ENCODE peak calls at places on chromosomes 12 and 14, in four cellular contexts. D, F, O and E are unnamed samples.

GRCh38 chr14:30296956-30297405 is 262.0 kb upstream of the G2E3 start:
- DNase-seq in D (no peak), F (no peak), O (no peak), E (no peak)

GRCh38 chr12:122348505-122348904 is 74.0 kb downstream of the CLIP1 start:
- DNase-seq in D (no peak), F (no peak), O (no peak), E (no peak)

GRCh38 chr14:72744416-72745120 is 149.3 kb downstream of the DPF3 start:
- DNase-seq in D (no peak), F (no peak), O (no peak), E (no peak)

GRCh38 chr14:69569859-69570258 is 4.8 kb downstream of the CCDC177 start:
- DNase-seq in D (no peak), F (no peak), O (no peak), E (no peak)

GRCh38 chr12:12214635-12215131 is 52.2 kb downstream of the LRP6 start:
- DNase-seq in D (no peak), F (no peak), O (peak), E (no peak)

GRCh38 chr14:23054000-23054811 is 3.1 kb downstream of the CDH24 start:
- DNase-seq in D (no peak), F (no peak), O (no peak), E (no peak)

GRCh38 chr12:121668750-121669524 is 517 bp downstream of the MORN3 start:
- DNase-seq in D (no peak), F (peak), O (no peak), E (no peak)

GRCh38 chr14:55316528-55316927 is 45.3 kb downstream of the FBXO34 start:
- DNase-seq in D (no peak), F (no peak), O (no peak), E (no peak)

GRCh38 chr14:69260246-69260978 is 454 bp downstream of the GALNT16 start:
- DNase-seq in D (no peak), F (no peak), O (peak), E (peak)

GRCh38 chr14:69771136-69771535 is 4.2 kb downstream of the SRSF5 start:
- DNase-seq in D (no peak), F (no peak), O (no peak), E (no peak)

GRCh38 chr12:89468648-89469326 is 55.8 kb downstream of the GALNT4 start:
- DNase-seq in D (no peak), F (no peak), O (no peak), E (no peak)

GRCh38 chr12:89263153-89263552 is 89.1 kb downstream of the DUSP6 start:
- DNase-seq in D (no peak), F (no peak), O (no peak), E (no peak)

GRCh38 chr12:104710940-104711725 is 247.0 kb downstream of the SLC41A2 start:
- DNase-seq in D (peak), F (no peak), O (peak), E (no peak)

GRCh38 chr14:39218171-39218769 is 15.4 kb upstream of the MIA2 start:
- DNase-seq in D (no peak), F (no peak), O (peak), E (no peak)

GRCh38 chr14:34043627-34044372 is 92.9 kb upstream of the EGLN3 start:
- DNase-seq in D (no peak), F (peak), O (peak), E (no peak)

GRCh38 chr14:105021656-105022275 is 883 bp upstream of the CDCA4 start:
- DNase-seq in D (no peak), F (no peak), O (no peak), E (no peak)

GRCh38 chr12:96078281-96078761 is 42.9 kb upstream of the LTA4H start:
- DNase-seq in D (no peak), F (no peak), O (no peak), E (no peak)

GRCh38 chr12:2752676-2753371 is 41.9 kb upstream of the FKBP4 start:
- DNase-seq in D (peak), F (peak), O (peak), E (peak)

GRCh38 chr14:73788871-73789590 is 62.6 kb upstream of the PTGR2 start:
- DNase-seq in D (no peak), F (no peak), O (no peak), E (no peak)

GRCh38 chr12:65106948-65107347 is 14.2 kb downstream of the WIF1 start:
- DNase-seq in D (no peak), F (no peak), O (peak), E (no peak)

GRCh38 chr12:5516781-5517180 is 84.9 kb downstream of the NTF3 start:
- DNase-seq in D (no peak), F (no peak), O (no peak), E (no peak)

GRCh38 chr14:97458302-97459137 is 661.3 kb downstream of the VRK1 start:
- DNase-seq in D (no peak), F (peak), O (no peak), E (no peak)

GRCh38 chr12:3453947-3454675 is 36.9 kb upstream of the PRMT8 start:
- DNase-seq in D (peak), F (no peak), O (peak), E (no peak)

GRCh38 chr12:96099986-96100385 is 64.6 kb upstream of the LTA4H start:
- DNase-seq in D (no peak), F (no peak), O (no peak), E (no peak)